ENCODE peak calls at places on chromosome 17, in eight cellular contexts. C is AG20443; Y is amniotic stem cell; R is SW 1271; H is activated effector memory CD4-positive, alpha-beta T cell treated with Interleukin-2 at 50 U/mL for 16 hours; F is RPMI7951; B is H54; T is CD4-positive, alpha-beta memory T cell. I is an unnamed sample.

GRCh38 chr17:7024402-7024785 is 1.5 kb downstream of the BCL6B start:
- DNase-seq in C (no peak), Y (no peak), R (no peak), H (no peak), F (no peak), B (no peak), T (no peak), I (no peak)

GRCh38 chr17:36468903-36469635 is 17.4 kb upstream of the ZNHIT3 start:
- DNase-seq in C (no peak), Y (no peak), R (no peak), H (no peak), F (no peak), B (no peak), T (no peak), I (peak)

GRCh38 chr17:40554646-40555295 is 10.5 kb downstream of the CCR7 start:
- DNase-seq in C (no peak), Y (no peak), R (no peak), H (no peak), F (no peak), B (no peak), T (no peak), I (no peak)

GRCh38 chr17:79664925-79665738 is 54.3 kb upstream of the RBFOX3 start:
- DNase-seq in C (no peak), Y (no peak), R (no peak), H (no peak), F (no peak), B (no peak), T (no peak), I (no peak)

GRCh38 chr17:67232441-67232840 is 12.6 kb downstream of the HELZ start:
- DNase-seq in C (no peak), Y (no peak), R (no peak), H (no peak), F (no peak), B (no peak), T (no peak), I (no peak)

GRCh38 chr17:63295839-63296590 is 150.1 kb downstream of the CYB561 start:
- DNase-seq in C (no peak), Y (no peak), R (no peak), H (no peak), F (no peak), B (no peak), T (no peak), I (no peak)

GRCh38 chr17:81387235-81388060 is 7.8 kb upstream of the BAHCC1 start:
- DNase-seq in C (peak), Y (no peak), R (no peak), H (no peak), F (no peak), B (no peak), T (no peak), I (no peak)

GRCh38 chr17:10622610-10623485 is 34.3 kb downstream of the MYH3 start:
- DNase-seq in C (no peak), Y (no peak), R (no peak), H (no peak), F (peak), B (no peak), T (no peak), I (no peak)

GRCh38 chr17:15262291-15263205 is 2.6 kb downstream of the PMP22 start:
- DNase-seq in C (peak), Y (peak), R (peak), H (no peak), F (peak), B (peak), T (no peak), I (peak)

GRCh38 chr17:49249890-49250522 is 19.4 kb upstream of the PHOSPHO1 start:
- DNase-seq in C (no peak), Y (no peak), R (no peak), H (no peak), F (no peak), B (no peak), T (no peak), I (no peak)

GRCh38 chr17:49987681-49988441 is 7.2 kb downstream of the DLX3 start:
- DNase-seq in C (peak), Y (no peak), R (no peak), H (no peak), F (peak), B (peak), T (no peak), I (peak)

GRCh38 chr17:77882481-77883212 is 75.9 kb upstream of the TNRC6C start:
- DNase-seq in C (peak), Y (no peak), R (no peak), H (peak), F (peak), B (peak), T (peak), I (peak)

GRCh38 chr17:78384479-78385175 is 6.2 kb downstream of the PGS1 start:
- DNase-seq in C (no peak), Y (no peak), R (no peak), H (no peak), F (no peak), B (no peak), T (no peak), I (no peak)

GRCh38 chr17:4125552-4125951 is 17.3 kb downstream of the ZZEF1 start:
- DNase-seq in C (no peak), Y (no peak), R (no peak), H (no peak), F (no peak), B (no peak), T (no peak), I (no peak)

GRCh38 chr17:30084773-30085172 is 31.8 kb upstream of the NSRP1 start:
- DNase-seq in C (no peak), Y (no peak), R (no peak), H (no peak), F (no peak), B (no peak), T (no peak), I (no peak)

GRCh38 chr17:142102-142661 is 4.8 kb downstream of the SCGB1C2 start:
- DNase-seq in C (no peak), Y (no peak), R (peak), H (no peak), F (peak), B (peak), T (no peak), I (peak)

GRCh38 chr17:27466376-27466747 is 10.1 kb downstream of the KSR1 start:
- DNase-seq in C (no peak), Y (no peak), R (no peak), H (no peak), F (no peak), B (no peak), T (no peak), I (no peak)

GRCh38 chr17:37691807-37692206 is 48.6 kb upstream of the DDX52 start:
- DNase-seq in C (no peak), Y (no peak), R (no peak), H (no peak), F (no peak), B (no peak), T (no peak), I (no peak)

GRCh38 chr17:1108560-1108809 is 71.3 kb downstream of the ABR start:
- DNase-seq in C (no peak), Y (no peak), R (no peak), H (no peak), F (no peak), B (no peak), T (no peak), I (no peak)

GRCh38 chr17:20291853-20292252 is 175.5 kb downstream of the LGALS9B start:
- DNase-seq in C (no peak), Y (no peak), R (no peak), H (no peak), F (no peak), B (no peak), T (no peak), I (no peak)

GRCh38 chr17:4444782-4445473 is 11.2 kb downstream of the SPNS3 start:
- DNase-seq in C (no peak), Y (no peak), R (no peak), H (no peak), F (peak), B (peak), T (no peak), I (peak)

GRCh38 chr17:82110298-82110697 is 12.3 kb upstream of the FASN start:
- DNase-seq in C (no peak), Y (no peak), R (no peak), H (no peak), F (no peak), B (no peak), T (no peak), I (peak)

GRCh38 chr17:40032322-40033320 is 17.4 kb downstream of the CSF3 start:
- DNase-seq in C (no peak), Y (no peak), R (no peak), H (no peak), F (no peak), B (no peak), T (no peak), I (no peak)

GRCh38 chr17:57455063-57455914 is 199.0 kb downstream of the MSI2 start:
- DNase-seq in C (no peak), Y (no peak), R (no peak), H (no peak), F (peak), B (no peak), T (peak), I (peak)

GRCh38 chr17:56149266-56150036 is 3.8 kb upstream of the ANKFN1 start:
- DNase-seq in C (peak), Y (no peak), R (no peak), H (no peak), F (no peak), B (no peak), T (no peak), I (no peak)

GRCh38 chr17:78346605-78347250 is 13.1 kb downstream of the SOCS3 start:
- DNase-seq in C (no peak), Y (no peak), R (no peak), H (no peak), F (no peak), B (peak), T (no peak), I (peak)

I was measured in A172.